ENCODE peak calls at places on chromosomes 7 and 10, in five cellular contexts. One of them, this sample, is unnamed.

GRCh38 chr7:151045262-151045661 is 3.1 kb upstream of the ASIC3 start:
- DNase-seq in transverse colon: no peak
- DNase-seq in epithelial cell of esophagus: no peak
- DNase-seq in psoas muscle: peak
- DNase-seq in left ventricle myocardium inferior: no peak
- DNase-seq in this sample: no peak

GRCh38 chr7:106568680-106569499 is 92.1 kb downstream of the CCDC71L start:
- DNase-seq in left ventricle myocardium inferior: no peak
- DNase-seq in epithelial cell of esophagus: peak
- DNase-seq in transverse colon: no peak
- DNase-seq in psoas muscle: no peak
- DNase-seq in this sample: peak

GRCh38 chr7:25180946-25181345 is 47.3 kb downstream of the NPVF start:
- DNase-seq in left ventricle myocardium inferior: no peak
- DNase-seq in psoas muscle: no peak
- DNase-seq in epithelial cell of esophagus: no peak
- DNase-seq in transverse colon: no peak
- DNase-seq in this sample: no peak

GRCh38 chr10:12177642-12178041 is 18.0 kb downstream of the NUDT5 start:
- DNase-seq in psoas muscle: no peak
- DNase-seq in epithelial cell of esophagus: peak
- DNase-seq in transverse colon: no peak
- DNase-seq in left ventricle myocardium inferior: no peak
- DNase-seq in this sample: no peak

GRCh38 chr10:70523044-70523443 is 44.5 kb downstream of the PALD1 start:
- DNase-seq in epithelial cell of esophagus: no peak
- DNase-seq in psoas muscle: no peak
- DNase-seq in transverse colon: no peak
- DNase-seq in left ventricle myocardium inferior: peak
- DNase-seq in this sample: no peak

GRCh38 chr7:82528577-82529305 is 85.2 kb upstream of the CACNA2D1 start:
- DNase-seq in transverse colon: no peak
- DNase-seq in psoas muscle: no peak
- DNase-seq in epithelial cell of esophagus: no peak
- DNase-seq in left ventricle myocardium inferior: no peak
- DNase-seq in this sample: peak

GRCh38 chr7:120729300-120729699 is 128.6 kb downstream of the TSPAN12 start:
- DNase-seq in transverse colon: peak
- DNase-seq in psoas muscle: no peak
- DNase-seq in left ventricle myocardium inferior: no peak
- DNase-seq in epithelial cell of esophagus: no peak
- DNase-seq in this sample: peak

GRCh38 chr7:46352335-46352954 is 431.4 kb upstream of the IGFBP3 start:
- DNase-seq in left ventricle myocardium inferior: no peak
- DNase-seq in epithelial cell of esophagus: peak
- DNase-seq in transverse colon: no peak
- DNase-seq in psoas muscle: no peak
- DNase-seq in this sample: peak

GRCh38 chr7:86653919-86654659 is 10.4 kb downstream of the GRM3 start:
- DNase-seq in epithelial cell of esophagus: no peak
- DNase-seq in psoas muscle: no peak
- DNase-seq in left ventricle myocardium inferior: no peak
- DNase-seq in transverse colon: no peak
- DNase-seq in this sample: no peak

GRCh38 chr10:5632430-5632829 is 34.0 kb downstream of the ASB13 start:
- DNase-seq in left ventricle myocardium inferior: no peak
- DNase-seq in epithelial cell of esophagus: peak
- DNase-seq in transverse colon: peak
- DNase-seq in psoas muscle: peak
- DNase-seq in this sample: no peak

GRCh38 chr10:104274762-104275721 is 6.1 kb downstream of the GSTO2 start:
- DNase-seq in epithelial cell of esophagus: peak
- DNase-seq in left ventricle myocardium inferior: no peak
- DNase-seq in transverse colon: peak
- DNase-seq in psoas muscle: peak
- DNase-seq in this sample: peak

GRCh38 chr10:48292616-48293015 is 13.9 kb upstream of the MAPK8 start:
- DNase-seq in transverse colon: no peak
- DNase-seq in left ventricle myocardium inferior: no peak
- DNase-seq in epithelial cell of esophagus: no peak
- DNase-seq in psoas muscle: no peak
- DNase-seq in this sample: no peak

GRCh38 chr7:104252409-104253134 is 44.8 kb upstream of the ORC5 start:
- DNase-seq in left ventricle myocardium inferior: no peak
- DNase-seq in epithelial cell of esophagus: peak
- DNase-seq in transverse colon: no peak
- DNase-seq in psoas muscle: no peak
- DNase-seq in this sample: peak

GRCh38 chr7:116227678-116228239 is 17.4 kb downstream of the TES start:
- DNase-seq in left ventricle myocardium inferior: no peak
- DNase-seq in transverse colon: no peak
- DNase-seq in psoas muscle: no peak
- DNase-seq in epithelial cell of esophagus: peak
- DNase-seq in this sample: peak

GRCh38 chr7:88279323-88279722 is 27.4 kb downstream of the STEAP4 start:
- DNase-seq in psoas muscle: no peak
- DNase-seq in epithelial cell of esophagus: peak
- DNase-seq in transverse colon: no peak
- DNase-seq in left ventricle myocardium inferior: no peak
- DNase-seq in this sample: no peak

GRCh38 chr7:121041516-121042148 is 53.1 kb downstream of the CPED1 start:
- DNase-seq in transverse colon: no peak
- DNase-seq in left ventricle myocardium inferior: no peak
- DNase-seq in psoas muscle: no peak
- DNase-seq in epithelial cell of esophagus: no peak
- DNase-seq in this sample: peak

GRCh38 chr10:125095776-125096175 is 64.6 kb downstream of the CTBP2 start:
- DNase-seq in left ventricle myocardium inferior: no peak
- DNase-seq in transverse colon: no peak
- DNase-seq in psoas muscle: no peak
- DNase-seq in epithelial cell of esophagus: no peak
- DNase-seq in this sample: no peak

GRCh38 chr10:119105155-119105554 is 1.2 kb downstream of the DENND10 start:
- DNase-seq in epithelial cell of esophagus: no peak
- DNase-seq in transverse colon: no peak
- DNase-seq in psoas muscle: no peak
- DNase-seq in left ventricle myocardium inferior: no peak
- DNase-seq in this sample: no peak
- H3K4me3 ChIP-seq in epithelial cell of esophagus: peak
- H3K4me3 ChIP-seq in transverse colon: no peak
- H3K4me3 ChIP-seq in psoas muscle: peak
- H3K4me3 ChIP-seq in left ventricle myocardium inferior: peak
- H3K4me3 ChIP-seq in this sample: peak

GRCh38 chr7:99820408-99821027 is 7.3 kb upstream of the CYP3A43 start:
- DNase-seq in transverse colon: no peak
- DNase-seq in epithelial cell of esophagus: no peak
- DNase-seq in psoas muscle: no peak
- DNase-seq in left ventricle myocardium inferior: no peak
- DNase-seq in this sample: no peak
- TF ChIP-seq CTCF in transverse colon: no peak
- TF ChIP-seq CTCF in epithelial cell of esophagus: no peak
- TF ChIP-seq CTCF in psoas muscle: no peak
- TF ChIP-seq CTCF in left ventricle myocardium inferior: no peak
- TF ChIP-seq CTCF in this sample: no peak

GRCh38 chr10:101076630-101077029 is 14.8 kb downstream of the KAZALD1 start:
- DNase-seq in left ventricle myocardium inferior: no peak
- DNase-seq in psoas muscle: no peak
- DNase-seq in epithelial cell of esophagus: no peak
- DNase-seq in transverse colon: no peak
- DNase-seq in this sample: no peak
- H3K4me3 ChIP-seq in left ventricle myocardium inferior: no peak
- H3K4me3 ChIP-seq in psoas muscle: no peak
- H3K4me3 ChIP-seq in epithelial cell of esophagus: no peak
- H3K4me3 ChIP-seq in transverse colon: no peak
- H3K4me3 ChIP-seq in this sample: no peak

DNA sequence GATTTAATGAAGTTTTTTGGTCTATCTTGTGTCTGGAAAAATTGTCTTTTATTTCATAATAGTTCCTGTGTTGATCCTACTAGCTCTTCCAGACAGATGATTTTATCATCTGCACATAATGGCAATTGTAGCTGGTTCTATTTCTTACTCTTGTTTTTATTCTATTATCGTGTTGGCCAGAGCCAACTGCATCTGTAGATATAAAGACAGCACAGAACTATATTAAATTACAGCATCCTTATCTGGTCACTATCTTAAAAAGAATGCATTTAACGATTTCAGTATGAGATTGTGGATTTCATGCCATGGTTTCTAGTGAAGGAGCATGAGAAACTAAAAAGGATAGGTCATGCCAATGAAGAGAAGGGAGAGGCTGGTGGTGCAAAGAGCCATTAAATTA is 1250.1 kb downstream of the REEP3 start:
- DNase-seq in transverse colon: no peak
- DNase-seq in epithelial cell of esophagus: no peak
- DNase-seq in left ventricle myocardium inferior: no peak
- DNase-seq in psoas muscle: no peak
- DNase-seq in this sample: no peak
- TF ChIP-seq CTCF in transverse colon: no peak
- TF ChIP-seq CTCF in epithelial cell of esophagus: no peak
- TF ChIP-seq CTCF in left ventricle myocardium inferior: no peak
- TF ChIP-seq CTCF in psoas muscle: no peak
- TF ChIP-seq CTCF in this sample: no peak